ENCODE peak calls at places on chromosomes 3 and 15, in five cellular contexts. E, R, S, F and Q are unnamed samples. For H3K4me1, the result is how much of the 10 kb centered on the place peaks cover.

GRCh38 chr3:140896997-140897396 is 44.6 kb upstream of the SLC25A36 start:
- DNase-seq in R (no peak), E (no peak), F (no peak), S (no peak), Q (no peak)

GRCh38 chr3:140441006-140441405 is 236.9 kb upstream of the TRIM42 start:
- DNase-seq in F (no peak), R (peak), S (no peak), E (no peak), Q (peak)

GRCh38 chr3:13254028-13254951 is 165.8 kb downstream of the NUP210 start:
- DNase-seq in R (no peak), S (no peak), E (no peak), F (no peak), Q (no peak)

GRCh38 chr3:124514681-124515080 is 215.6 kb upstream of the UMPS start:
- DNase-seq in S (no peak), F (no peak), R (no peak), E (no peak), Q (no peak)

GRCh38 chr15:56693761-56694160 is 39.5 kb downstream of the ZNF280D start:
- DNase-seq in R (no peak), E (no peak), S (no peak), F (no peak), Q (no peak)

GRCh38 chr3:107690522-107691138 is 167.9 kb downstream of the BBX start:
- DNase-seq in S (no peak), E (no peak), F (peak), R (peak), Q (no peak)

GRCh38 chr15:51096976-51097375 is 2.3 kb upstream of the TNFAIP8L3 start:
- DNase-seq in R (no peak), E (no peak), S (no peak), F (no peak), Q (no peak)

GRCh38 chr3:158859362-158859761 is 57.5 kb downstream of the MFSD1 start:
- DNase-seq in R (no peak), S (no peak), E (no peak), F (no peak), Q (no peak)

GRCh38 chr3:128923607-128924385 is 44.4 kb downstream of the ACAD9 start:
- DNase-seq in R (no peak), F (peak), S (no peak), E (no peak), Q (no peak)

GRCh38 chr3:172076212-172076611 is 36.8 kb downstream of the FNDC3B start:
- DNase-seq in E (no peak), R (no peak), F (no peak), S (no peak), Q (no peak)

GRCh38 chr3:152175576-152175883 is 93.2 kb upstream of the MBNL1 start:
- DNase-seq in F (no peak), E (no peak), R (peak), S (no peak), Q (no peak)

GRCh38 chr3:60017631-60018030 is 967.8 kb upstream of the CFAP20DC start:
- DNase-seq in F (peak), R (no peak), S (no peak), E (no peak), Q (no peak)
- H3K4me3 ChIP-seq in F (no peak), R (no peak), S (no peak), E (no peak), Q (no peak)

DNA sequence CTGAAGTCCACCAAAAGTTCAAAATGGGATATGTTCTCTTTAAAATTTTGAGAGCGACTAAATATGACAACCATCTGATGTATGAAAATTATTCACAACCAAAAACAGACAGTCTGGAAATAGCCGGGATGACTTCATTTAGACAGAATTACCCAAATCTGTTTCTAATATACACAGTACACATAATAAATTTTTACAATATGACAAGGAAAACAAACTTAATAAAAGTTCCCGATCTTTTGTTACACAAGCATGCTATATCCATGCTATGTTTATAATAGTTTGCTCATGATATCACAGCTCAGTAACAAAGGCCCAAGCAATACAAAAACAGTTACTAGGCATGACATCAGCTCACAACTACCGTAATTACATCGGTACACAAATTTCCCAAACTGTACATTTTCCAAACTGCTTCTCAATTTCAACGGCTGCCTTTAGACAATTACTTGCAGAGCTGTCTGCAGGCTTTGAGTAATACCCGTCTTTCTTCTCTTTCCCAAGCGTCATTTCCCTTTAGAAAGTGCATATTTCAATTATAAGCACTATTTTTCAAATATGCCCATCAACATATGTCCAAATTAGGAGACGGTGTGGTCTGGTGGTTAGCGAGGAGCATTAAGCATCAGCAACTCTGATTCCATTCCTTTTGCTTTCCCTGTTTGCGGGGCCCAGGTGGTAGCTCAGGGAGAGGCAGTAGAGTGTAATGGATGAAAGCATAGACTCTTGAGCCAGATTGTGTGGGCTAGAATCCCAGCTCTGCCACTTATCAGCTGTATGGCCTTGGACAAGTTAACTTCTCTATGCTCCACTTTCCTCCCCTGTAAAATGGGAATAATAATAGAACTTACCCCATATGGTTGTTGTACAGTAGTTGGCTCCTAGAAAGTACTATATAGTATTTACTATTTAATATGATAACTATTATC is 481.2 kb downstream of the FOXP1 start:
- DNase-seq in S (no peak), R (peak), F (no peak), E (no peak), Q (peak)
- H3K4me1 ChIP-seq in S (half or more), R (under half), F (half or more), E (under half), Q (half or more)

GRCh38 chr3:32780071-32780734 is 37.6 kb upstream of the TRIM71 start:
- DNase-seq in R (no peak), E (no peak), F (no peak), S (no peak), Q (no peak)
- H3K4me3 ChIP-seq in R (peak), E (no peak), F (no peak), S (peak), Q (no peak)

DNA sequence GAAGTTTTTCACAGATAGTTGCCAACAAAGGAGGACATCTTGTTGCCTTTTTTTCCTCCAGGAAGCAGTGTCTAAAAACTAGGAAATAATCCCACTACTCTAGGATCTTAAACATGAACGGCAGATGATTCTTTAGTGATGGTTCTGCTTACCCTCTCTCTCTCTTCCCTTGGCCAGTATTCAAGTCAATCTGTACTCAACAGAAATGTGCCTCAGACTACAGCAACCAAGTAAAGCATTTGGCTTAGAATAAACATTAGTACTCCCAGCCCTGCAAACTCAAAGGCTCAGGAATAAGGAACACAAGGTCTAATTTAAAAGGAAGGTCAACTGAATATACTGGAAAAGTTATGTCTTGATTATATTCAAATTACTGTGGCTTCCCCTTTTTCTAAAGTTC is 8.7 kb downstream of the NPTN start:
- DNase-seq in E (no peak), S (no peak), F (no peak), R (no peak), Q (no peak)
- H3K4me1 ChIP-seq in E (half or more), S (half or more), F (under half), R (half or more), Q (half or more)

GRCh38 chr3:50339485-50340196 is 995 bp downstream of the RASSF1 start:
- DNase-seq in R (no peak), E (no peak), S (no peak), F (no peak), Q (no peak)
- H3K4me3 ChIP-seq in R (no peak), E (peak), S (peak), F (peak), Q (no peak)

DNA sequence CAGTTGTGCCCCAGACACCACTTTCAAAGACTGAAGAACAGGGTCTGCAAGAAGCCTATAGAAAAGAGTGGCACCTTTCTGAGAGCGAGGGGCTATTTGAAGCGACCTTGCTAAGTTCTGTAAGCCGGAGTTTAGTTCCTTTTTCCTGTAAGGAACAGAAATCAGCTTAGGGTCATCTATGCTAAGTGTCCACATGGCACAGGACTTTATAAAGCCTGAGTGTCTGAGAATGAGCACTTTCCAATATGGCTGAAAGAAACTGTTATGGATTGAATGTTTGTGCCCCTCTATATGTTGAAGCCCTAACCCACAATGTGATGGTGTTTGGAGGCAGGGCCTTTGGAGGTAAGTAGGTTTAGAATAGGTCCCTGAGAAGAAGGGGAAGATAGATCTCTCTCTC is 4.0 kb upstream of the A4GNT start:
- DNase-seq in S (no peak), R (no peak), F (no peak), E (no peak), Q (no peak)
- H3K4me1 ChIP-seq in S (under half), R (under half), F (under half), E (under half), Q (under half)

DNA sequence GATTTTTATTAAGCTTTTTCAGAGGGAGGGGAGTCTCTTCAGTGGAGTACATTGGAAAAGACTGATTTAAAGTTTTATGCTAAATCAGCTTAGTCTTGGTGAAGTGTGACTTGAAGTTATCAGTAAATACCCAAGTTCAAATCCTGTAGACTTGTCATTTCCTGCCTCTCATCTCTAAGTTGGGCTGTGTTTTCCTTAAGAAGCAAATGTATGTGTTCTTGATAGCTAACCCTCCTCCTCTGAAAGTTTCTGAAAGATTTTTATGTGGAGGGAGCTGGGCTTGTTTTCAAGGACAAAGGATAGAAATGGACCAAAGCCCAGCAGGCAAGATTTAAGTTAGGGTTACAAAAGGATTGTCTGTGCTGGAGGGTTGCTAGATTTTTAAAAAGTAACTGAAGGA is 4.2 kb downstream of the MAPKBP1 start:
- DNase-seq in S (no peak), E (no peak), R (no peak), F (no peak), Q (no peak)
- H3K4me3 ChIP-seq in S (no peak), E (no peak), R (no peak), F (no peak), Q (no peak)

GRCh38 chr3:48012659-48013058 is 3.6 kb downstream of the MAP4 start:
- DNase-seq in F (no peak), E (no peak), R (no peak), S (no peak), Q (no peak)
- H3K4me1 ChIP-seq in F (under half), E (under half), R (half or more), S (half or more), Q (half or more)